ENCODE peak calls at places on chromosome 20, in five cellular contexts. E is fibroblast of lung, D is astrocyte of the spinal cord, X is dorsolateral prefrontal cortex, I is cardiac muscle cell. N is an unnamed sample.

GRCh38 chr20:64109831-64110391 is 2.5 kb upstream of the NPBWR2 start:
- DNase-seq in E (no peak), D (no peak), X (no peak), I (no peak), N (peak; percentile 14)

GRCh38 chr20:36919715-36920333 is 31.7 kb downstream of the SAMHD1 start:
- DNase-seq in E (peak; percentile 48), D (peak; percentile 62), X (peak; percentile 28), I (peak; percentile 72), N (no peak)

GRCh38 chr20:33685328-33686007 is 717 bp downstream of the E2F1 start:
- DNase-seq in E (no peak), D (no peak), X (no peak), I (no peak), N (peak; percentile 89)

GRCh38 chr20:5127204-5127858 is 523 bp downstream of the CDS2 start:
- DNase-seq in E (peak; percentile 53), D (peak; percentile 41), X (peak; percentile 35), I (peak; percentile 41), N (peak; percentile 65)

GRCh38 chr20:41738584-41739193 is 120.5 kb upstream of the CHD6 start:
- DNase-seq in E (peak; percentile 15), D (peak; percentile 44), X (peak; percentile 9), I (peak; percentile 61), N (peak; percentile 78)

GRCh38 chr20:48673485-48673884 is 154.3 kb downstream of the PREX1 start:
- DNase-seq in E (no peak), D (no peak), X (no peak), I (no peak), N (no peak)

GRCh38 chr20:59159822-59160740 is 3.5 kb upstream of the ZNF831 start:
- DNase-seq in E (no peak), D (no peak), X (no peak), I (no peak), N (no peak)

GRCh38 chr20:31595654-31596411 is 9.3 kb upstream of the ID1 start:
- DNase-seq in E (peak; percentile 83), D (peak; percentile 84), X (no peak), I (peak; percentile 97), N (peak; percentile 84)

GRCh38 chr20:17787816-17788215 is 88.0 kb downstream of the BANF2 start:
- DNase-seq in E (no peak), D (no peak), X (no peak), I (no peak), N (no peak)

GRCh38 chr20:50220894-50221266 is 30.2 kb downstream of the CEBPB start:
- DNase-seq in E (no peak), D (no peak), X (no peak), I (no peak), N (no peak)

GRCh38 chr20:50223321-50223995 is 32.8 kb downstream of the CEBPB start:
- DNase-seq in E (no peak), D (no peak), X (no peak), I (no peak), N (no peak)

GRCh38 chr20:50220093-50220893 is 29.7 kb downstream of the CEBPB start:
- DNase-seq in E (no peak), D (no peak), X (no peak), I (no peak), N (no peak)

GRCh38 chr20:50222568-50223320 is 32.1 kb downstream of the CEBPB start:
- DNase-seq in E (no peak), D (no peak), X (no peak), I (no peak), N (no peak)

DNA sequence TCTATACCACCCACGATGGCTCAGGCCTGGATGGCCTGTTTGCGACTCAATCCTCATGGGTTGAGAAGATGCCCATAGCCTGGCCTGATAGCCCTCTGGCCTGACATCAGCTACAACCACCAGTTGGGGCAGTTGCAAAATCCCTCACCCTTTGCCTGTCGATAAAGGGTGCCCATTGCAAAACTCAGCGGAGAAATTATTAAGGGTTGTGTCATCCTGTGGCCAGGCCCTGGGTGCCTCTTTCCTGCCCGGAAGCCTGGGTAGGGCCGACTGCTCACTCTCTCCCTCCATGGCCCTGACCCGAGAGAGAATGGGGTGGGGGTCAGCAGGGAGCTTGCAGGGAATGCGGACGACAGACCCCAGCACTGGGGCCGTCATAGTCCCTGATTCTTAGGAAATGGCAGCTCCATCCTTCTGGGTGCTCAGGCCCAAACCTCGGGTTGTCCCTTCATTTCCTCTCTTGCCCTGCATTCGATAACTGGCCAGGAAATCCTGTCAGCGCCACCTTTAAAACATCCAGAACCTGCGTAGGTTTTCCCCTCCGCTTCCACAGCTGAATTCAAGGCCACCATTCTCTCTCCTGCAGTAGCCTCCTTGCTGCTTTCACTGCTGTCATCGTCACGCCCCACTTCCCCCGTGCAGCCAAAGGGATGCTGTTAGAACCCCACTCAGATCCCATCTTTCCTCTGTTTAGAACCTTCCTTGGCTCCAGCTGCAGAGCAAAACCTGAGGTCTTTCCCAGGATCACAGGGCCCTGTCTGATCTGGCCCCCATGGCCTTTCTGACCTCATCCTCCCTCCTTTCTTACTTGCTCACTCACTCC is 31.1 kb downstream of the CEBPB start:
- DNase-seq in E (peak; percentile 47), D (no peak), X (no peak), I (peak; percentile 80), N (no peak)
- TF ChIP-seq CTCF in E (no peak), D (no peak), X (no peak), I (peak; percentile 2), N (no peak)

GRCh38 chr20:56715902-56716519 is 86.9 kb downstream of the TFAP2C start:
- DNase-seq in E (no peak), D (no peak), X (no peak), I (no peak), N (no peak)
- TF ChIP-seq CTCF in E (no peak), D (no peak), X (no peak), I (no peak), N (no peak)

GRCh38 chr20:16279320-16279719 is 293.9 kb downstream of the KIF16B start:
- DNase-seq in E (no peak), D (no peak), X (no peak), I (no peak), N (no peak)
- TF ChIP-seq CTCF in E (no peak), D (no peak), X (no peak), I (no peak), N (no peak)

GRCh38 chr20:56826306-56826970 is 197.3 kb downstream of the TFAP2C start:
- DNase-seq in E (no peak), D (peak; percentile 7), X (no peak), I (peak; percentile 24), N (no peak)
- TF ChIP-seq CTCF in E (no peak), D (no peak), X (no peak), I (no peak), N (no peak)